ENCODE peak calls at places on chromosomes 13 and 19, in four cellular contexts. R, V, X and U are unnamed samples.

GRCh38 chr19:55622242-55622969 is 2.0 kb downstream of the ZNF784 start:
- DNase-seq in V (no peak), X (no peak), R (no peak), U (no peak)

GRCh38 chr13:32917504-32917903 is 98.7 kb upstream of the KL start:
- DNase-seq in V (no peak), X (no peak), R (no peak), U (no peak)

GRCh38 chr19:17950310-17951150 is 16.4 kb upstream of the KCNN1 start:
- DNase-seq in V (no peak), R (no peak), X (no peak), U (no peak)

GRCh38 chr13:103282571-103283450 is 216.6 kb upstream of the SLC10A2 start:
- DNase-seq in V (peak), X (no peak), R (no peak), U (peak)

GRCh38 chr13:37608750-37609339 is 10.3 kb upstream of the POSTN start:
- DNase-seq in R (no peak), V (no peak), X (no peak), U (no peak)

GRCh38 chr13:110466261-110466660 is 95.3 kb downstream of the RAB20 start:
- DNase-seq in R (no peak), V (no peak), X (no peak), U (no peak)

GRCh38 chr19:1088419-1089066 is 6.6 kb downstream of the POLR2E start:
- DNase-seq in V (no peak), R (no peak), X (no peak), U (no peak)

GRCh38 chr19:48873476-48874308 is 1.5 kb downstream of the PPP1R15A start:
- DNase-seq in R (no peak), V (no peak), X (no peak), U (no peak)

GRCh38 chr19:55259540-55260210 is 858 bp upstream of the PPP6R1 start:
- DNase-seq in R (no peak), X (no peak), V (no peak), U (no peak)

GRCh38 chr19:44745386-44745831 is 3.1 kb upstream of the BCL3 start:
- DNase-seq in R (no peak), X (no peak), V (peak), U (peak)

GRCh38 chr19:45862564-45863334 is at the start of gene SYMPK:
- DNase-seq in V (peak), R (peak), X (peak), U (peak)

GRCh38 chr19:13615890-13616289 is 109.6 kb upstream of the CACNA1A start:
- DNase-seq in X (no peak), V (no peak), R (no peak), U (no peak)

GRCh38 chr19:3613765-3614661 is 7.3 kb upstream of the TBXA2R start:
- DNase-seq in X (no peak), V (no peak), R (no peak), U (no peak)

GRCh38 chr13:20567881-20568528 is 1.0 kb downstream of the IFT88 start:
- DNase-seq in R (no peak), X (no peak), V (no peak), U (no peak)

GRCh38 chr13:26658972-26659371 is 101.5 kb downstream of the WASF3 start:
- DNase-seq in R (no peak), X (no peak), V (no peak), U (no peak)

GRCh38 chr19:1076951-1077350 is 10.0 kb downstream of the ARHGAP45 start:
- DNase-seq in V (no peak), X (peak), R (peak), U (no peak)

GRCh38 chr19:46746281-46746965 is at the start of gene STRN4:
- DNase-seq in R (peak), V (peak), X (peak), U (peak)

GRCh38 chr19:11581740-11582139 is 4.3 kb upstream of the ACP5 start:
- DNase-seq in V (no peak), R (no peak), X (peak), U (no peak)

GRCh38 chr19:4007836-4008539 is 452 bp downstream of the PIAS4 start:
- DNase-seq in V (no peak), R (no peak), X (no peak), U (peak)

GRCh38 chr19:58328999-58329398 is 2.2 kb downstream of the ZSCAN22 start:
- DNase-seq in X (no peak), R (no peak), V (no peak), U (no peak)

GRCh38 chr19:1856698-1857603 is 6.4 kb downstream of the KLF16 start:
- DNase-seq in V (peak), R (peak), X (peak), U (peak)